ENCODE peak calls at places on chromosomes 3 and 15, in four cellular contexts. M, R, Y and B are unnamed samples.

GRCh38 chr3:100556656-100557310 is 52.6 kb upstream of the ADGRG7 start:
- DNase-seq in Y (peak), M (peak), R (peak), B (peak)

GRCh38 chr3:133745981-133746721 is at the start of gene TF:
- DNase-seq in M (no peak), R (no peak), Y (no peak), B (no peak)

GRCh38 chr3:180855364-180855763 is 57.1 kb upstream of the FXR1 start:
- DNase-seq in M (peak), R (no peak), Y (peak), B (no peak)

GRCh38 chr3:98986073-98986472 is 84.6 kb upstream of the DCBLD2 start:
- DNase-seq in M (peak), Y (peak), R (peak), B (peak)

GRCh38 chr3:141123677-141124410 is 72.7 kb downstream of the SPSB4 start:
- DNase-seq in R (no peak), M (no peak), Y (no peak), B (no peak)

GRCh38 chr15:67196672-67197363 is 57.6 kb downstream of the AAGAB start:
- DNase-seq in M (no peak), Y (peak), R (peak), B (peak)

GRCh38 chr3:126348308-126348920 is 8.8 kb downstream of the KLF15 start:
- DNase-seq in Y (peak), R (no peak), M (no peak), B (no peak)

GRCh38 chr15:41558400-41559238 is at the start of gene TYRO3:
- DNase-seq in M (peak), R (peak), Y (no peak), B (no peak)

GRCh38 chr3:112360574-112360973 is 27.6 kb downstream of the CD200 start:
- DNase-seq in Y (no peak), R (no peak), M (no peak), B (peak)

GRCh38 chr3:153752405-153753027 is 368.7 kb upstream of the ARHGEF26 start:
- DNase-seq in M (peak), Y (no peak), R (no peak), B (no peak)

GRCh38 chr3:47073685-47074084 is 90.2 kb downstream of the SETD2 start:
- DNase-seq in M (no peak), R (no peak), Y (no peak), B (no peak)

GRCh38 chr15:94075349-94075748 is 156.0 kb upstream of the MCTP2 start:
- DNase-seq in Y (peak), M (no peak), R (no peak), B (peak)

GRCh38 chr15:56734013-56734625 is 810 bp upstream of the ZNF280D start:
- DNase-seq in M (no peak), Y (no peak), R (no peak), B (no peak)

GRCh38 chr3:182327196-182327681 is 466.1 kb upstream of the ATP11B start:
- DNase-seq in M (peak), R (peak), Y (no peak), B (no peak)

GRCh38 chr15:39472661-39473657 is 107.9 kb upstream of the THBS1 start:
- DNase-seq in R (no peak), Y (peak), M (no peak), B (peak)

GRCh38 chr3:192916455-192917257 is 1.0 kb downstream of the MB21D2 start:
- DNase-seq in M (peak), R (peak), Y (peak), B (peak)

GRCh38 chr3:152121292-152121654 is 147.5 kb upstream of the MBNL1 start:
- DNase-seq in Y (peak), R (peak), M (peak), B (peak)

GRCh38 chr3:194090716-194091115 is 45.2 kb upstream of the HES1 start:
- DNase-seq in R (no peak), M (no peak), Y (no peak), B (no peak)

GRCh38 chr3:194138732-194139084 is 2.8 kb downstream of the HES1 start:
- DNase-seq in Y (no peak), R (no peak), M (no peak), B (peak)

GRCh38 chr15:33908396-33908795 is 59.9 kb upstream of the CHRM5 start:
- DNase-seq in M (no peak), Y (peak), R (no peak), B (peak)

GRCh38 chr15:69857246-69857645 is 240.5 kb downstream of the TLE3 start:
- DNase-seq in R (no peak), Y (no peak), M (no peak), B (no peak)

GRCh38 chr15:26773917-26774316 is 1.1 kb upstream of the GABRB3 start:
- DNase-seq in Y (no peak), M (no peak), R (no peak), B (no peak)

GRCh38 chr3:102129774-102130608 is 280.7 kb downstream of the NFKBIZ start:
- DNase-seq in Y (peak), R (peak), M (peak), B (peak)

GRCh38 chr3:186759231-186759930 is 24.0 kb upstream of the EIF4A2 start:
- DNase-seq in R (peak), Y (no peak), M (no peak), B (no peak)

GRCh38 chr15:101723161-101723873 is 956 bp downstream of the TARS3 start:
- DNase-seq in Y (peak), M (peak), R (peak), B (peak)

GRCh38 chr15:77034620-77035467 is 36.1 kb downstream of the TSPAN3 start:
- DNase-seq in R (peak), Y (no peak), M (peak), B (no peak)